ENCODE peak calls at places on chromosomes 7 and 10, in four cellular contexts. L is mammary epithelial cell, R is coronary artery, T is OCI-LY7. B is an unnamed sample.

GRCh38 chr7:146492017-146492416 is 375.4 kb downstream of the CNTNAP2 start:
- DNase-seq in L (no peak), T (no peak), R (no peak), B (no peak)

GRCh38 chr10:90871761-90872647 is at the start of gene RPP30:
- DNase-seq in R (peak), L (peak), T (peak), B (peak)

GRCh38 chr7:105808703-105809590 is 67.5 kb downstream of the ATXN7L1 start:
- DNase-seq in T (peak), R (peak), L (peak), B (peak)

GRCh38 chr7:100894860-100895700 is 608 bp downstream of the ACHE start:
- DNase-seq in T (peak), R (no peak), L (no peak), B (peak)

GRCh38 chr10:88064608-88065383 is 201.4 kb downstream of the PTEN start:
- DNase-seq in R (no peak), T (no peak), L (no peak), B (peak)

GRCh38 chr10:80410122-80410521 is 1.8 kb downstream of the PRXL2A start:
- DNase-seq in R (no peak), L (no peak), T (no peak), B (no peak)

GRCh38 chr7:83936056-83936703 is 258.4 kb downstream of the SEMA3A start:
- DNase-seq in R (no peak), T (peak), L (peak), B (peak)

GRCh38 chr7:156889089-156889488 is 3.9 kb downstream of the LMBR1 start:
- DNase-seq in L (no peak), R (no peak), T (no peak), B (no peak)

GRCh38 chr10:72062341-72062740 is 26.0 kb downstream of the SPOCK2 start:
- DNase-seq in T (no peak), R (no peak), L (no peak), B (no peak)

GRCh38 chr10:24360286-24361127 is 151.6 kb downstream of the KIAA1217 start:
- DNase-seq in L (peak), R (no peak), T (peak), B (peak)

GRCh38 chr7:81036041-81036440 is 117.2 kb upstream of the SEMA3C start:
- DNase-seq in R (no peak), L (no peak), T (no peak), B (no peak)

GRCh38 chr7:151428393-151429231 is 11.3 kb downstream of the CRYGN start:
- DNase-seq in L (peak), T (no peak), R (no peak), B (no peak)

GRCh38 chr10:74071151-74071550 is 73.2 kb downstream of the VCL start:
- DNase-seq in T (no peak), R (no peak), L (no peak), B (no peak)

GRCh38 chr7:36794689-36795088 is 70.4 kb upstream of the AOAH start:
- DNase-seq in R (no peak), T (no peak), L (peak), B (no peak)

GRCh38 chr10:129203819-129204218 is 263.2 kb upstream of the MGMT start:
- DNase-seq in R (no peak), L (no peak), T (no peak), B (no peak)

GRCh38 chr10:124725791-124726190 is 18.4 kb downstream of the FAM53B start:
- DNase-seq in T (no peak), R (peak), L (no peak), B (no peak)

GRCh38 chr7:154546946-154547587 is 455.9 kb downstream of the PAXIP1 start:
- DNase-seq in T (no peak), L (no peak), R (no peak), B (no peak)

GRCh38 chr7:115676080-115676479 is 354.5 kb downstream of the TFEC start:
- DNase-seq in L (peak), T (no peak), R (no peak), B (no peak)

GRCh38 chr10:29332061-29332760 is 43.3 kb downstream of the LYZL1 start:
- DNase-seq in L (no peak), R (no peak), T (no peak), B (no peak)

GRCh38 chr7:125255793-125256192 is 326.2 kb upstream of the POT1 start:
- DNase-seq in T (no peak), R (no peak), L (no peak), B (no peak)

GRCh38 chr7:157111311-157111710 is 27.4 kb upstream of the UBE3C start:
- DNase-seq in T (no peak), L (no peak), R (no peak), B (no peak)

GRCh38 chr10:112115781-112116385 is 67.7 kb downstream of the GPAM start:
- DNase-seq in L (peak), R (no peak), T (peak), B (peak)

GRCh38 chr7:132443776-132444520 is 132.3 kb downstream of the PLXNA4 start:
- DNase-seq in L (no peak), R (no peak), T (no peak), B (no peak)

GRCh38 chr10:92492748-92493240 is 81.1 kb downstream of the IDE start:
- DNase-seq in L (peak), R (no peak), T (no peak), B (no peak)

GRCh38 chr10:98748298-98748697 is 301.6 kb upstream of the HPS1 start:
- DNase-seq in L (peak), T (peak), R (no peak), B (peak)

GRCh38 chr10:13792011-13792410 is 205.2 kb downstream of the PRPF18 start:
- DNase-seq in L (no peak), R (no peak), T (no peak), B (no peak)

GRCh38 chr7:123023126-123023525 is 27.6 kb upstream of the TAS2R16 start:
- DNase-seq in T (no peak), R (no peak), L (no peak), B (no peak)

GRCh38 chr7:20064974-20065862 is 152.0 kb downstream of the MACC1 start:
- DNase-seq in T (peak), L (peak), R (no peak), B (peak)

GRCh38 chr10:77911535-77912123 is 14.9 kb downstream of the DLG5 start:
- DNase-seq in L (no peak), T (no peak), R (no peak), B (no peak)
- TF ChIP-seq CTCF in L (no peak), T (no peak), R (no peak), B (no peak)

GRCh38 chr10:63003816-63004453 is 129.2 kb upstream of the NRBF2 start:
- DNase-seq in T (peak), R (no peak), L (no peak), B (no peak)
- TF ChIP-seq CTCF in T (peak), R (no peak), L (peak), B (no peak)

DNA sequence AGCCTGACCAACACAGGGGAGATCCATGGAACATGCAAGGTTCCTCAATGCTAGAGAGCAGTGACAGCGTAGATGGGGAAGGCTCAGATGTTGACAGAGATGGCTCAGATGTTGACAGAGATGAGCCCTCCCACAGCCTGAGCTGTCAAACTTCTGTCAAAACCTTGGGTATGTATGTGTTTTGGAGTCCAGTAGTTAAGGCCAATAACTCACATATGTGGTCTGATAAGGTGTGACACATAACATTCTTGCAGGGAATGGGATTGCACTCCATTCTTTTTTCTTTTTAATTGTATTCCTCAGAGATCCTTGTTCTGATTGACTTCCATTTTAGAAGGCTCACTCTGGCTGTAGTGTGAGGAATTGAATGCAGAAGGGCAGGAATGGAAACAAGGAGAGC is 136.3 kb downstream of the C1GALT1 start:
- DNase-seq in L (no peak), R (no peak), T (no peak), B (no peak)
- TF ChIP-seq CTCF in L (no peak), R (no peak), T (no peak), B (no peak)

DNA sequence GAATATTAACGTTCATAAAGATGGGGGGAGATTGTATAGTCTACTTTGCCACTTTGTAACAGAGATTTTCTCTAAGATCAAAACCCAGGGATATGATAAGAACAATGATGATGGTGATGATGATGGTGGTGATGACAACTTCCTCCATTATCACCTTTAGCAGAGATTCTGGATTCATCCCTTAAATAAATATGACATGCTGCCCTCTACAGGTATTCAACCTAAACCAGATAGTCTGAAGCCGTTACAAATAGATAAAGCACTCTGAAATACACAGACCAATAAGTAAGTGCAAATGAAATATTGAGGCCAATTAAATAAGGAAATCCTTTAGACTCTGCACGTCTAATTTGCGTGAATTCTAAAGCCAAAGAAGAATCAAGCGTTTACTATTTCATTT is 211.5 kb downstream of the CREB5 start:
- DNase-seq in L (peak), R (no peak), T (peak), B (no peak)
- TF ChIP-seq CTCF in L (peak), R (no peak), T (peak), B (peak)

DNA sequence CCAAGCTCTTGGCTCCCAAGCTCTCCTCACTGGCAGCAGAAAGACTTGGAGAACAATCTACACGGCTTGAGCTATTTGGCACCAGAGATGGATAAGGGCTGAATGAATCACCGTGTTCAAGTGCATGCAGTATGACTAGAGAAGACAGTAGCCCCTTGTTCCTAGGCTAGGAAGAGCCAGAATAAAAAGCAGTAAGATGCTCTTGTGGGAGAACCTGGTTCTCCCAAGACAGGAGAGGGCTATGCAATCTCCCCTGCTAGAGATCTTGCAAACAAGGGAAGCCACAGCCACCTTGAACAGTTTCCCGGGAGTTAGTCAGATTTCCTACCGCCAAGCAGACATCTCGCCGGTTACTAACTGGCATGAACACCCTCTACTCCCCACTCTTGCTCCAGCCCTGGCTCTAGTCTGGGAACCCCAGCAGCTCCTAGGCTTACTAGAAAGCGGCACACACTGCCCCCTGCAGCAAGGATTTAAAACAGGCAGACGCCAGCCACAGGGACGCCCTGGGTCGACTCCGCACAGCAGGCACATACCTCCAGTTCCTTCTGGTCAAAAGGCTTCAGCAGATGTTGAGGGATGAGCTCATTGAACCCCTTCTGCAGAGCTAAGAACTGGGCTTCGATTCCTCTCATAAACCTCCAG is 107.3 kb downstream of the SMURF1 start:
- DNase-seq in L (peak), T (peak), R (no peak), B (no peak)
- TF ChIP-seq CTCF in L (peak), T (peak), R (no peak), B (no peak)

DNA sequence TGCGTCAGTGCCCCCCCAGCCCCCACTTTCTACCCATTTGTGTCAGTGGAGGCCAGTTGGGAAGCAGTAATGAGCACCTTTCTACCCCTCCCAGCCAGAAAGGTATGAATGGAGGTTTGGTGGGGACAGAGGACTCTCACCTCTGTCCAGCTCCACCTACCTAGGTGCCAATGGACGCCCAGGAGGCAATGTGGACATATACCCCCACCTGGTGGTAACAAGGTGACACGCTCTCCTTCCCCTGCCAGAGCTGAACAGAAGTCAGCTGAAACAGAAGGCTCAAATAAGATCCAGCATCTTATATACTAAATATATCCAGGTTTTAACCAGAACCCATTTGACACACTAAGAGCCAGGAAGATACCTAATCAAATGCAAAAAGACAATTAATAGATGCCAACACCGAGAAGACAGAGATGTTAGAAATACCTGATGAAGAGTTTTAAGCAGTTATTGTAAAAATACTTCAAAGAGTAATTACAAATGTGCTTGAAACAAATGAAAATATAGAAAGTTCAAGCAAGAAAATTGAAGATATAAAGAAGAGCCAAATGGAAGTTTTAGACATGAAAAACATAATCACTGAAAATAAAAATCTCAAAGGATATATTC is 18.4 kb upstream of the SORCS3 start:
- DNase-seq in T (peak), L (peak), R (no peak), B (no peak)
- TF ChIP-seq CTCF in T (peak), L (peak), R (no peak), B (no peak)

GRCh38 chr10:119642556-119643111 is 8.5 kb upstream of the BAG3 start:
- DNase-seq in L (peak), R (no peak), T (no peak), B (no peak)

GRCh38 chr10:119640875-119641526 is 10.2 kb upstream of the BAG3 start:
- DNase-seq in T (no peak), R (no peak), L (no peak), B (no peak)

GRCh38 chr10:119644994-119645393 is 6.2 kb upstream of the BAG3 start:
- DNase-seq in L (no peak), R (no peak), T (no peak), B (no peak)

GRCh38 chr10:119643306-119644214 is 7.6 kb upstream of the BAG3 start:
- DNase-seq in L (no peak), R (no peak), T (no peak), B (no peak)

DNA sequence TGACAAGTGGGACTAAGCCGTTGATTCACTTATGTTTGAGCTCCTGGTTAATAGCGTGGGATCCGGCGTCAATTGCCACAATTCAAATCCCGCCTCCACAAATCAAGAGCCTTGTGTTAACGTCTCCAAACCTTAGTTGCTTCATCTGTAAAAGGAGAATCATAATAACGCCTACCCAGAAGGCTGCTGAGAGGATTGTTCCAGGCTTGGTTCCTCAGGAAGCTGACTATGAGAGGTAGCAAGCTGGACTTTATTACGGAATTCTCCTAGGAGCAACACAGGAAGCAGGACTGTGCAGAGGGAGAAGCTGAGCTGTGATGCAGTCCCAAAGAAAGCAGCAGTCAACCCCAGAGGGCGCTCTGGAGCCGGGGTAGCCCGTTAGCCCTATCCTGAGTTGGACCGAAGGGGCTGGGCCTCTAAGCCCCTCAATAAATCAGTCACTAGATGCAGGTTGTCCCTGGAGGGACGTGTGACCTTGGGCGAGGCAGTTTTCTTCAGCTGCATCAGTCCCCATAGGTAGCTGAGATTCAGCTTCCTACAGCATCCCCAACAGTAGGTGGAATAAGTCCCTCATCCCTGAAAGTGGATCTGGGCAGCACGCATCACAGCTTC is 6.9 kb upstream of the BAG3 start:
- DNase-seq in L (no peak), T (no peak), R (no peak), B (no peak)
- TF ChIP-seq CTCF in L (peak), T (peak), R (no peak), B (no peak)